ENCODE peak calls at places on chromosomes 2 and 18, in six cellular contexts. F is neural progenitor cell, Z is breast epithelium, Q is OCI-LY7, O is tibial nerve, E is right cardiac atrium. R is an unnamed sample.

GRCh38 chr2:190468814-190469569 is 60.8 kb downstream of the MFSD6 start:
- DNase-seq in Z (peak), Q (peak), E (peak), O (peak), F (no peak), R (peak)

GRCh38 chr2:54321062-54321461 is 65.0 kb upstream of the TSPYL6 start:
- DNase-seq in Z (no peak), F (no peak), Q (no peak), E (no peak), O (no peak), R (no peak)

GRCh38 chr2:117835990-117836760 is 21.7 kb downstream of the DDX18 start:
- DNase-seq in Z (peak), F (peak), Q (peak), O (peak), E (peak), R (peak)

GRCh38 chr2:124970065-124970464 is 945.0 kb downstream of the CNTNAP5 start:
- DNase-seq in Q (no peak), E (no peak), O (no peak), F (no peak), Z (no peak), R (no peak)

GRCh38 chr2:14615701-14616100 is 16.8 kb upstream of the LRATD1 start:
- DNase-seq in O (no peak), E (no peak), Q (no peak), Z (no peak), F (no peak), R (no peak)

GRCh38 chr18:68995675-68996074 is 197.8 kb downstream of the CCDC102B start:
- DNase-seq in Z (no peak), O (no peak), E (no peak), Q (no peak), F (no peak), R (no peak)

GRCh38 chr2:29558097-29558496 is 363.3 kb downstream of the ALK start:
- DNase-seq in F (no peak), Q (no peak), O (no peak), E (no peak), Z (no peak), R (no peak)

GRCh38 chr2:168915433-168916328 is 14.6 kb downstream of the G6PC2 start:
- DNase-seq in E (no peak), Q (no peak), F (no peak), O (no peak), Z (no peak), R (no peak)

GRCh38 chr2:437772-438393 is 150.0 kb upstream of the ALKAL2 start:
- DNase-seq in O (no peak), E (no peak), F (no peak), Z (no peak), Q (peak), R (peak)

GRCh38 chr18:55440988-55441387 is 147.0 kb downstream of the TCF4 start:
- DNase-seq in Z (no peak), O (no peak), Q (no peak), F (no peak), E (no peak), R (no peak)

GRCh38 chr2:231563378-231563961 is 29.2 kb upstream of the TEX44 start:
- DNase-seq in Z (no peak), E (peak), F (peak), Q (peak), O (no peak), R (peak)

GRCh38 chr2:152071518-152071917 is 27.3 kb downstream of the CACNB4 start:
- DNase-seq in O (no peak), E (no peak), Z (no peak), F (no peak), Q (no peak), R (no peak)

GRCh38 chr2:176130917-176131616 is 1.6 kb downstream of the HOXD8 start:
- DNase-seq in F (no peak), Q (no peak), O (no peak), E (no peak), Z (no peak), R (no peak)

GRCh38 chr18:75530548-75531211 is 103.2 kb upstream of the SMIM21 start:
- DNase-seq in Q (no peak), F (no peak), E (peak), O (no peak), Z (no peak), R (no peak)

GRCh38 chr18:316391-316790 is 48.5 kb upstream of the THOC1 start:
- DNase-seq in E (no peak), O (no peak), F (no peak), Z (no peak), Q (no peak), R (no peak)

GRCh38 chr18:28831476-28831875 is 654.5 kb upstream of the CDH2 start:
- DNase-seq in O (no peak), Q (no peak), E (no peak), Z (no peak), F (no peak), R (no peak)

GRCh38 chr2:114929225-114929624 is 486.8 kb downstream of the DPP10 start:
- DNase-seq in E (no peak), O (no peak), Q (no peak), F (no peak), Z (no peak), R (no peak)

GRCh38 chr2:207091928-207092327 is 73.8 kb downstream of the KLF7 start:
- DNase-seq in Z (no peak), F (no peak), Q (no peak), E (no peak), O (no peak), R (no peak)

GRCh38 chr2:104412384-104412783 is 441.5 kb upstream of the POU3F3 start:
- DNase-seq in Q (peak), F (peak), O (no peak), Z (no peak), E (no peak), R (no peak)

GRCh38 chr2:222969491-222969890 is 82.5 kb upstream of the KCNE4 start:
- DNase-seq in Q (no peak), E (no peak), Z (no peak), F (no peak), O (no peak), R (no peak)

GRCh38 chr18:49319590-49319989 is 140.9 kb downstream of the DYM start:
- DNase-seq in F (no peak), E (no peak), Z (no peak), O (no peak), Q (no peak), R (no peak)

GRCh38 chr18:22670914-22671313 is 253.2 kb upstream of the CTAGE1 start:
- DNase-seq in F (no peak), O (no peak), E (no peak), Q (no peak), Z (no peak), R (no peak)

GRCh38 chr2:180707867-180708205 is 272.6 kb upstream of the UBE2E3 start:
- DNase-seq in E (no peak), F (peak), Q (no peak), O (no peak), Z (no peak), R (no peak)

DNA sequence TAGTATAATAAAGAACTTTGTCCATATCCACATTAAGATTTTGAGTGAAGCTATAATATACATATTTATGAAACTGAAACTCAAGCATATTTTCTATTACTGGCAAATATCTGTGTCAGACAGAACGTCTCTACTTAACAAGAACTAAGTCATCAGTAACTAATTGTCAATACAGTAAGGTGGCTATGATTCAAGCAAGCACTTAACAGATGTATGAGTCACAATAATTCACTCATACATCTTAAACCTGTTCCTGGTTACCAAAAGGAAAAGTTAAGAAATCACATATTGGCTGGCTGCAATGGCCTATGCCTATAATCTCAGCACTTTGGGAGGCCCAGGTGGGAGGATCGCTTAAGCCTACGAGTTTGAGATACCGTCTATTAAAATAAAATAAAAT is 96.0 kb downstream of the SOS1 start:
- DNase-seq in E (no peak), Q (no peak), O (no peak), F (no peak), Z (no peak), R (no peak)
- H3K27ac ChIP-seq in E (no peak), Q (no peak), O (no peak), F (no peak), Z (no peak), R (no peak)

GRCh38 chr2:171707752-171708151 is 20.5 kb downstream of the DYNC1I2 start:
- DNase-seq in Z (no peak), O (no peak), F (no peak), Q (no peak), E (no peak), R (no peak)
- H3K27ac ChIP-seq in Z (no peak), O (no peak), F (no peak), Q (no peak), E (no peak), R (no peak)

GRCh38 chr2:173834124-173834523 is 131.0 kb downstream of the SP3 start:
- DNase-seq in Q (no peak), E (no peak), O (no peak), Z (no peak), F (no peak), R (no peak)

GRCh38 chr2:173828189-173829157 is 136.7 kb downstream of the SP3 start:
- DNase-seq in E (no peak), O (no peak), Z (no peak), Q (no peak), F (no peak), R (no peak)

GRCh38 chr2:173831312-173832229 is 133.6 kb downstream of the SP3 start:
- DNase-seq in F (peak), Q (no peak), O (peak), E (peak), Z (no peak), R (peak)

GRCh38 chr2:173830169-173830568 is 135.0 kb downstream of the SP3 start:
- DNase-seq in F (no peak), E (no peak), O (no peak), Q (no peak), Z (no peak), R (no peak)

GRCh38 chr2:173829727-173830126 is 135.4 kb downstream of the SP3 start:
- DNase-seq in Z (no peak), O (no peak), Q (no peak), E (no peak), F (no peak), R (no peak)
- H3K27ac ChIP-seq in Z (no peak), O (no peak), Q (no peak), E (no peak), F (no peak), R (no peak)

DNA sequence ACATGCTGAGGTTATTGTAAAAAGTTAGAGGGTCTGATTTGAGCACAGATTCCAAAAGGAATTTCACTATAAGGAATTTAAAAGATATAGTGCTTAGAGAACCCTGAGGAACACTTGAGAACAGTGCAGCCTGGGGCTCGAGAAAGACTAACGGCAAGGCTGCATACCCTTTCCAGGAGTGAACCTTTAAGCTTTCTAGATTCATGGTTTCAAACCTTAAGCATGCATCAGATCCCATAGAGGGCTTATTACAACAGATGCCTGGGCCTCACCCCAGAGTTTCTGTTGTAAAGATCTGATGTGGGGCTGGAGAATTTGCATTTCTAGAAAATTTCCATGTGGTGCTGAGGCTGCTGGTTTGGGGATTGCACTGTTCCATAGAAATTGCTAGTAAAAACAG is 90.5 kb upstream of the IL1R2 start:
- DNase-seq in Z (no peak), Q (no peak), E (no peak), O (no peak), F (no peak), R (no peak)
- H3K27ac ChIP-seq in Z (no peak), Q (no peak), E (no peak), O (no peak), F (no peak), R (peak)

DNA sequence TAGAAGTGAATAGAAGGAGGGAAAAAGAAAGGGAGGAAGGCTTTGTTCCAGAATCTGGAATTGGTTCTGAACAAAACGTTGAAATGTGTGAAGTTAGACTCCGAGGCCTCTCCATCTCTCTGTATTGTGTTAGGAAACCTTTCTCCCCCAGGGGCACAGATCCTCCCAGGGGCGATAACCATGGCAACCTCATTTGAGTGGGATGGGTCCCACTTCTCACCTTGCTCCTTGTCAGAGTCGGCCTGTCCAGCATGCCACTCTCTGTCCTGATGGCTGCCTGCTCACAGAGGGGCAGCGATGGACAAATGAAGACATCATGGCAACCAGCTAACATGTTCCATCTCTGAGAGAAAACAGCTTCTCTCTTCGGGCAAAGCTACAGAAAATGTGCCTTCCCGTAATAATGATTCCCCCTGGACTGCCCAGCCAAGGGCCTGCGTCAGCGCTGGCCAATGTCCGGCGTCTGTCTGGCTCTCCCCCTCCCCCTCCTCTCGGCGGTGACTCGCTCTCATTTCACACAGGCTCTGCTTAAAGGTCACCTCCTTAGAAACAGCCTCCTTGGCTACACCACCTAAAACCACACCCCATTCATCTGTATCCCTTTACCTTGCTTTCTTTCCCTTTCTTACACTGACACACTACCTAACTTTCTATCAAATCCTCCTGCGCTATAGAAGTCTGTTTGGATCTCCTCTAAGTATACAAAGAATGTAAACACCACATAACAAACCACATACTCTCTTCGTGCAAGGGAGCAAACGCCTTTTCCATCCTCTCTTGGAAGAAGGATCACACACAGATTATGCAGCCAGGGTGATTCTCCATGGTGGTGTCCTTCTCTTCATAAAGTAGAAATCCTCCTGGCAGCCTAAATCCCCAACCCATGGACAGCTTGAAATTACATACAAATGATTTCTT is 32.1 kb upstream of the TTC39C start:
- DNase-seq in Z (no peak), F (peak), O (no peak), Q (no peak), E (peak), R (no peak)
- H3K27ac ChIP-seq in Z (no peak), F (no peak), O (no peak), Q (no peak), E (peak), R (peak)

GRCh38 chr2:107625982-107626381 is 200.7 kb upstream of the RGPD4 start:
- DNase-seq in F (no peak), O (no peak), E (no peak), Z (no peak), Q (no peak), R (no peak)
- H3K27ac ChIP-seq in F (no peak), O (no peak), E (no peak), Z (no peak), Q (no peak), R (no peak)

GRCh38 chr2:102350118-102350793 is 5.3 kb upstream of the IL18R1 start:
- DNase-seq in Q (no peak), E (no peak), O (no peak), F (no peak), Z (no peak), R (no peak)
- H3K27ac ChIP-seq in Q (no peak), E (no peak), O (no peak), F (no peak), Z (no peak), R (no peak)

GRCh38 chr2:239295377-239296019 is 105.3 kb downstream of the HDAC4 start:
- DNase-seq in Q (no peak), E (peak), Z (peak), O (no peak), F (peak), R (no peak)

GRCh38 chr2:239296020-239296932 is 104.5 kb downstream of the HDAC4 start:
- DNase-seq in O (peak), Z (peak), E (peak), F (no peak), Q (no peak), R (peak)

GRCh38 chr2:239292956-239293355 is 107.9 kb downstream of the HDAC4 start:
- DNase-seq in F (no peak), O (peak), E (peak), Z (peak), Q (no peak), R (no peak)

GRCh38 chr2:239293450-239294430 is 107.1 kb downstream of the HDAC4 start:
- DNase-seq in E (peak), O (peak), Z (peak), Q (no peak), F (peak), R (no peak)

DNA sequence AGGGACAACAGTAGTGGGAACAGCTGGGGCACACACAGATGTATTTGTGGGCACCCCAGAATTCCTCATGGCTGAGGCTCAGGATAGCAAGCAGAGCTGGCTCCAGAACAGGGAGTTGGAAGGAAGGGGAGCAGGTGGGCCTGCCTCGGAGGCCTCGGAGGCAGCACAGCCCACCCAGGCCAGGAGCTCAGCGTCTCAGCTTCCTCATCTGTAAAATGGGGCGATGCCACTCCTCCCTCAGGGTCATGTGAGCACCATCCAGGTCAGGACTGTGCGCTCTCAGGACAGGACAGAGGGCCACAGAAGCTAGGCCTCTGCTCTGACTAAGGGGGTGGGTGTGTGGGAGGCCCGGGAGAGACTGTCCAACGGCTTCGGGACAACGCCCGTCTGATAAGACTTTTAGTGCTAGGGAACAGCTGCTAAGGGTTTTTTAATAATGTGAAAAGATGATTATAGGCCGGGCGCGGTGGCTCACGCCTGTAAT is 106.2 kb downstream of the HDAC4 start:
- DNase-seq in E (peak), F (no peak), Z (peak), O (peak), Q (no peak), R (peak)
- H3K27ac ChIP-seq in E (no peak), F (no peak), Z (no peak), O (peak), Q (no peak), R (no peak)

DNA sequence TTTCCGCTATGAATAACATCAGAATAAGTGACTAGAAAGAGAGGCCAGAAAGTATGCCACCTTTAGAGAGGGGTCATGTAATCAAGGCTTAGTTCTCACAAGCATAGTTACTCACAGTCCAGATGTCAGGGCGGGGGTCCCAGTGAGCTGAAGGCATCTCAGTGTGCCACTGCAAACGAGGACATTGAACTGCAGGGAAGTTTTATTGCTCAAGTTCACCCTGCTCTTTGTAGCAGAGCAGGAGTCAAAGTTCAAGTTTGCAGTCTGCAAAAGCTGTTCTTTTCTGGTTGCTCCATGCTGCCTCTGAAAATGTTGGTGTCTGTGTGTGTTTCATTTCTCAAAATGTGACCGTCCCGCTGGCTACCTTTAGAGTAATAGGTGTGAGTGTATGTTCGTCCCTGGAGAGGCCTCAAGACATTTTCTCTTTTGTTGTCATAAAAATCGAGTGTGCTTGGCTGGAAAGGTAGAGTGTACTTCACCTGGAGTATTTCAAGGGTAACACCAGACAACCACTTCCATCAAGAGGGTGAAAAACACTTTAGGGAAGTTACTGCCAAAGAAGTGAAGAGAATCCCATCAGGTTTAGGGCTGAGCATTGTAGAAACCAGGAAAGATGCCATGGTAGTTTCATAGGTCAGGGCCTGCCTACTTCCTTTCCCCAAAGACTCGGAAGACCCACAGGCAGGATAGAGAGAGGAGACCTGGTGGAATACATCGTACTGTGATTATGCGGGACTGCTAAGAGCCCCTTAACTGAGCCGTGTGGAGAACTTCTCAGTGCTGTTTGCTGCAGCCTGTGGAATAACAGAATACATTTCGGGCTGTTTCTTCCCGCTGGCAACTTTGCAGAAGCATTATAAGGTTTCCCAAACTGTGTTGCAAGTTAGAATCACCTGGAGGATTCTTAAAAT is 89.9 kb downstream of the LYPD6 start:
- DNase-seq in Q (no peak), E (no peak), F (no peak), O (no peak), Z (no peak), R (no peak)
- H3K27ac ChIP-seq in Q (no peak), E (no peak), F (no peak), O (no peak), Z (no peak), R (no peak)

GRCh38 chr18:57728941-57729511 is 74.1 kb downstream of the ATP8B1 start:
- DNase-seq in F (no peak), Q (no peak), Z (no peak), E (no peak), O (no peak), R (no peak)
- H3K27ac ChIP-seq in F (no peak), Q (no peak), Z (peak), E (no peak), O (no peak), R (peak)